ENCODE peak calls at places on chromosomes 2 and 18, in five cellular contexts. One of them, this sample, is unnamed.

GRCh38 chr2:33322099-33322498 is 154.3 kb upstream of the RASGRP3 start:
- DNase-seq in tibial nerve: no peak
- DNase-seq in T47D: no peak
- DNase-seq in NCI-H2029: no peak
- DNase-seq in NCI-H1436: no peak
- DNase-seq in this sample: peak

GRCh38 chr18:63309422-63309821 is 10.1 kb downstream of the BCL2 start:
- DNase-seq in T47D: no peak
- DNase-seq in NCI-H2029: no peak
- DNase-seq in tibial nerve: no peak
- DNase-seq in NCI-H1436: no peak
- DNase-seq in this sample: no peak

GRCh38 chr2:120765031-120765910 is 29.6 kb downstream of the GLI2 start:
- DNase-seq in NCI-H2029: no peak
- DNase-seq in tibial nerve: peak
- DNase-seq in NCI-H1436: no peak
- DNase-seq in T47D: no peak
- DNase-seq in this sample: no peak

GRCh38 chr18:48862116-48862515 is 88.6 kb downstream of the SMAD7 start:
- DNase-seq in NCI-H1436: no peak
- DNase-seq in NCI-H2029: no peak
- DNase-seq in T47D: no peak
- DNase-seq in tibial nerve: no peak
- DNase-seq in this sample: no peak

GRCh38 chr18:45957100-45957499 is 10.0 kb downstream of the EPG5 start:
- DNase-seq in T47D: no peak
- DNase-seq in tibial nerve: no peak
- DNase-seq in NCI-H2029: no peak
- DNase-seq in NCI-H1436: no peak
- DNase-seq in this sample: peak

GRCh38 chr2:239106314-239106908 is 258.5 kb downstream of the TWIST2 start:
- DNase-seq in NCI-H2029: peak
- DNase-seq in T47D: peak
- DNase-seq in tibial nerve: no peak
- DNase-seq in NCI-H1436: peak
- DNase-seq in this sample: peak

GRCh38 chr18:49457616-49458015 is 2.8 kb downstream of the DYM start:
- DNase-seq in NCI-H2029: no peak
- DNase-seq in tibial nerve: no peak
- DNase-seq in NCI-H1436: no peak
- DNase-seq in T47D: no peak
- DNase-seq in this sample: no peak

GRCh38 chr18:41532344-41533086 is 422.5 kb upstream of the PIK3C3 start:
- DNase-seq in NCI-H2029: no peak
- DNase-seq in tibial nerve: no peak
- DNase-seq in T47D: no peak
- DNase-seq in NCI-H1436: no peak
- DNase-seq in this sample: peak

GRCh38 chr2:173983414-173983871 is 18.3 kb upstream of the SP3 start:
- DNase-seq in tibial nerve: no peak
- DNase-seq in NCI-H2029: no peak
- DNase-seq in T47D: no peak
- DNase-seq in NCI-H1436: no peak
- DNase-seq in this sample: no peak

GRCh38 chr2:240795916-240796510 is 24.0 kb downstream of the KIF1A start:
- DNase-seq in NCI-H2029: no peak
- DNase-seq in tibial nerve: no peak
- DNase-seq in T47D: no peak
- DNase-seq in NCI-H1436: no peak
- DNase-seq in this sample: no peak

This sample was measured in M059J.